ENCODE peak calls at places on chromosome 7, in five cellular contexts. One of them, this sample, is unnamed.

GRCh38 chr7:137923380-137923779 is 76.6 kb upstream of the DGKI start:
- DNase-seq in fibroblast of pulmonary artery: peak; percentile 44
- DNase-seq in Peyer's patch: no peak
- DNase-seq in body of pancreas: no peak
- DNase-seq in endodermal cell: no peak
- DNase-seq in this sample: no peak

GRCh38 chr7:36710186-36710813 is 14.0 kb downstream of the AOAH start:
- DNase-seq in fibroblast of pulmonary artery: no peak
- DNase-seq in Peyer's patch: no peak
- DNase-seq in body of pancreas: no peak
- DNase-seq in endodermal cell: no peak
- DNase-seq in this sample: no peak

GRCh38 chr7:12025246-12025645 is 185.8 kb upstream of the TMEM106B start:
- DNase-seq in fibroblast of pulmonary artery: no peak
- DNase-seq in Peyer's patch: no peak
- DNase-seq in body of pancreas: no peak
- DNase-seq in endodermal cell: no peak
- DNase-seq in this sample: no peak

GRCh38 chr7:47819054-47819920 is 129.0 kb downstream of the PKD1L1 start:
- DNase-seq in fibroblast of pulmonary artery: peak; percentile 87
- DNase-seq in Peyer's patch: peak; percentile 74
- DNase-seq in body of pancreas: peak; percentile 76
- DNase-seq in endodermal cell: peak; percentile 89
- DNase-seq in this sample: no peak

GRCh38 chr7:89028319-89028718 is 232.8 kb upstream of the TEX47 start:
- DNase-seq in fibroblast of pulmonary artery: no peak
- DNase-seq in Peyer's patch: no peak
- DNase-seq in body of pancreas: no peak
- DNase-seq in endodermal cell: no peak
- DNase-seq in this sample: no peak

GRCh38 chr7:76506081-76506440 is 4.3 kb upstream of the UPK3B start:
- DNase-seq in fibroblast of pulmonary artery: no peak
- DNase-seq in Peyer's patch: no peak
- DNase-seq in body of pancreas: no peak
- DNase-seq in endodermal cell: peak; percentile 22
- DNase-seq in this sample: no peak

GRCh38 chr7:130153251-130153908 is 51.8 kb downstream of the TMEM209 start:
- DNase-seq in fibroblast of pulmonary artery: no peak
- DNase-seq in Peyer's patch: peak; percentile 12
- DNase-seq in body of pancreas: no peak
- DNase-seq in endodermal cell: peak; percentile 53
- DNase-seq in this sample: no peak

GRCh38 chr7:51040777-51041176 is 258.1 kb upstream of the GRB10 start:
- DNase-seq in fibroblast of pulmonary artery: no peak
- DNase-seq in Peyer's patch: no peak
- DNase-seq in body of pancreas: no peak
- DNase-seq in endodermal cell: no peak
- DNase-seq in this sample: no peak

GRCh38 chr7:79284226-79284625 is 169.2 kb downstream of the MAGI2 start:
- DNase-seq in fibroblast of pulmonary artery: peak; percentile 24
- DNase-seq in Peyer's patch: no peak
- DNase-seq in body of pancreas: no peak
- DNase-seq in endodermal cell: no peak
- DNase-seq in this sample: no peak

GRCh38 chr7:99731638-99732374 is 3.2 kb downstream of the CYP3A7 start:
- DNase-seq in fibroblast of pulmonary artery: no peak
- DNase-seq in Peyer's patch: no peak
- DNase-seq in body of pancreas: no peak
- DNase-seq in endodermal cell: no peak
- DNase-seq in this sample: no peak

GRCh38 chr7:29871787-29872398 is 65.6 kb downstream of the WIPF3 start:
- DNase-seq in fibroblast of pulmonary artery: peak; percentile 93
- DNase-seq in Peyer's patch: no peak
- DNase-seq in body of pancreas: no peak
- DNase-seq in endodermal cell: no peak
- DNase-seq in this sample: no peak

GRCh38 chr7:123285076-123285700 is 85.4 kb upstream of the SLC13A1 start:
- DNase-seq in fibroblast of pulmonary artery: no peak
- DNase-seq in Peyer's patch: no peak
- DNase-seq in body of pancreas: no peak
- DNase-seq in endodermal cell: peak; percentile 87
- DNase-seq in this sample: no peak

GRCh38 chr7:106773228-106773627 is 91.9 kb upstream of the PIK3CG start:
- DNase-seq in fibroblast of pulmonary artery: no peak
- DNase-seq in Peyer's patch: no peak
- DNase-seq in body of pancreas: no peak
- DNase-seq in endodermal cell: no peak
- DNase-seq in this sample: no peak

GRCh38 chr7:1276626-1277175 is 44.0 kb downstream of the UNCX start:
- DNase-seq in fibroblast of pulmonary artery: no peak
- DNase-seq in Peyer's patch: no peak
- DNase-seq in body of pancreas: no peak
- DNase-seq in endodermal cell: no peak
- DNase-seq in this sample: no peak

GRCh38 chr7:151798851-151799428 is 78.0 kb downstream of the PRKAG2 start:
- DNase-seq in fibroblast of pulmonary artery: no peak
- DNase-seq in Peyer's patch: no peak
- DNase-seq in body of pancreas: no peak
- DNase-seq in endodermal cell: no peak
- DNase-seq in this sample: no peak

GRCh38 chr7:108442039-108442568 is 14.1 kb downstream of the NRCAM start:
- DNase-seq in fibroblast of pulmonary artery: no peak
- DNase-seq in Peyer's patch: no peak
- DNase-seq in body of pancreas: no peak
- DNase-seq in endodermal cell: no peak
- DNase-seq in this sample: no peak

GRCh38 chr7:158266426-158266816 is 321.2 kb downstream of the PTPRN2 start:
- DNase-seq in fibroblast of pulmonary artery: no peak
- DNase-seq in Peyer's patch: no peak
- DNase-seq in body of pancreas: no peak
- DNase-seq in endodermal cell: no peak
- DNase-seq in this sample: no peak

GRCh38 chr7:229184-229964 is 37.0 kb downstream of the FAM20C start:
- DNase-seq in fibroblast of pulmonary artery: peak; percentile 95
- DNase-seq in Peyer's patch: peak; percentile 20
- DNase-seq in body of pancreas: peak; percentile 52
- DNase-seq in endodermal cell: no peak
- DNase-seq in this sample: no peak

GRCh38 chr7:130695840-130696239 is 9.5 kb upstream of the TSGA13 start:
- DNase-seq in fibroblast of pulmonary artery: peak; percentile 61
- DNase-seq in Peyer's patch: no peak
- DNase-seq in body of pancreas: no peak
- DNase-seq in endodermal cell: no peak
- DNase-seq in this sample: no peak

GRCh38 chr7:101631224-101631714 is 2.2 kb upstream of the MYL10 start:
- DNase-seq in fibroblast of pulmonary artery: no peak
- DNase-seq in Peyer's patch: no peak
- DNase-seq in body of pancreas: no peak
- DNase-seq in endodermal cell: no peak
- DNase-seq in this sample: no peak

GRCh38 chr7:128275651-128276050 is 34.6 kb downstream of the LEP start:
- DNase-seq in fibroblast of pulmonary artery: no peak
- DNase-seq in Peyer's patch: no peak
- DNase-seq in body of pancreas: no peak
- DNase-seq in endodermal cell: no peak
- DNase-seq in this sample: no peak

DNA sequence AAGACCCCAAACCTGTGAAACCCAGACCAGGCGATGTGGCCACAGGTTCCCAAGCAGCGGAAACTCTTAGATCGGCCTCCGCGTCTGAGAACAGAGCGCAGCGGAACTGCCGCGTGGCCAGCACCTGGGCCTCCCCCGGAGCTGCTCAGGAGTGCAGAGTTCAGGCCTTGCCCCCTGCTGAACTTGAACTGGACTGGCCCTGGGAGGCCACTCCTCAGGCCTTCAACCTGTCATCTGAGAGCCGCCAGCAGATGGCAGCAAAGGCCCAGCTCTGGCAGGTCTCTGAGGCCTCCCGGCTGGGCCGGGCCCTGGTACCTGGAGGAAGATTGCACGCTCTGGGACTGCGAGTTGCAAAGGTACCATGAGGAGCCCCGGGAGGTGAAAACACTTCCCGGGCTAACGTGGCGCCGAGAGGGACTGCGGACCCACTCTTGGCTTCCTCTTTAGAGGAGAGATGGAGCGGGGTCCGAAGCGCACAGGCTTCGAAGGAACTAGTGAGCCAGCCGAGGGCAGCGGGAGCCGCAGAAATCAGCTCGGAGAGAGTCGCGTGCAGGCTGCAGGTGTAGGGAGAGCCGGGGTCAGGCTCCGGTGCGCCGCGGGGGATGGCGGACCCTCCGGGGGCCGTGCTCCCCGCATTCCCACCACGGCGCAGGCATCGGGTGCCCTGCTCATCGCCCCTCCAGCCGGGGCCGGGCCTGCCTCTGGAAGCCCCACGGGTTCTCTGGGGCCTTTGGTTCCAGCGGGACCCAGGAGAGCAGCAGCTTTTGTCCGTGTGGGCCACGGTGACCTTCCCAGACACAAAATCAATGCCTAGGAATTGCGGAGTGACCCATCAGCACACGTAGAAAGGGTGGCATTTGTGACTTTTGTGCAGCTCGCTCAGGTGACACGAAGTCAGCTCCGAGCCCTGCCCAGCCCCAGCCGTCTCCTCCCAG is 89.0 kb downstream of the PAXIP1 start:
- DNase-seq in fibroblast of pulmonary artery: peak; percentile 72
- DNase-seq in Peyer's patch: peak; percentile 87
- DNase-seq in body of pancreas: peak; percentile 90
- DNase-seq in endodermal cell: peak; percentile 99
- DNase-seq in this sample: peak; percentile 78
- TF ChIP-seq CTCF in fibroblast of pulmonary artery: peak; percentile 93
- TF ChIP-seq CTCF in Peyer's patch: peak; percentile 89
- TF ChIP-seq CTCF in body of pancreas: peak; percentile 92
- TF ChIP-seq CTCF in endodermal cell: peak; percentile 97
- TF ChIP-seq CTCF in this sample: peak; percentile 92

DNA sequence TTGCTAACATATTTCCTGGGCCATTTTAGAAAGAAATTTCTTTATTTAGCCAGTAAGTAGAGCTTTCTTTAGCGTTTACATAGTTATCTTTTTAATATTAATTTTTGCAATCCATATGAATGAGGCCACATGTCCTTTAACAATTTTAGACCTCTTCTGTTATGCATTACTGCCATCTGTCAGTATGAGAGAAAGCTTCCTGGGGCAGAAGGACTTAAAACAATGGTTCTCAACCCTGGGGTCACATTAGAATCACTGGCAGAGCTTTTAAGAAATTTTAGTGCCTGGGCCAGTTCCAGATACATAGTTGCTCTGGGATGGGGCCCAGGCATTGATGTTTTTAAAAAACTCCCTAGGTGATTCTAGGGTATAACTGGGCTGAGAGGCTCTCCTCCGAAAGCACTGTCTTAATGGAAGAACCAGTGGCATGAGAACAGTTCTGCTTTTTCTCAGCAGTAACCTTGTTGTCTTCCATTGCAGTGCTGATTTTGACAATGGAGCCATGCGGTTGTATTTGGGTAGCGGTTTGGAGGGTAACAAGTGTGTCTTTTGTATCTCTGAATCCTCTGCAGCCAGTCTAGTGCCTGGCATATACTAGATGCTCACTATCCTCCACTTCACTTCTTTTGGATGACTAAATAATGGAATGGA is 226.9 kb downstream of the AUTS2 start:
- DNase-seq in fibroblast of pulmonary artery: peak; percentile 46
- DNase-seq in Peyer's patch: no peak
- DNase-seq in body of pancreas: no peak
- DNase-seq in endodermal cell: no peak
- DNase-seq in this sample: no peak
- TF ChIP-seq CTCF in fibroblast of pulmonary artery: peak; percentile 23
- TF ChIP-seq CTCF in Peyer's patch: no peak
- TF ChIP-seq CTCF in body of pancreas: no peak
- TF ChIP-seq CTCF in endodermal cell: no peak
- TF ChIP-seq CTCF in this sample: no peak

GRCh38 chr7:86814980-86815379 is 171.3 kb downstream of the GRM3 start:
- DNase-seq in fibroblast of pulmonary artery: peak; percentile 3
- DNase-seq in Peyer's patch: no peak
- DNase-seq in body of pancreas: no peak
- DNase-seq in endodermal cell: peak; percentile 59
- DNase-seq in this sample: no peak
- TF ChIP-seq CTCF in fibroblast of pulmonary artery: peak; percentile 33
- TF ChIP-seq CTCF in Peyer's patch: no peak
- TF ChIP-seq CTCF in body of pancreas: peak; percentile 54
- TF ChIP-seq CTCF in endodermal cell: peak; percentile 84
- TF ChIP-seq CTCF in this sample: no peak

DNA sequence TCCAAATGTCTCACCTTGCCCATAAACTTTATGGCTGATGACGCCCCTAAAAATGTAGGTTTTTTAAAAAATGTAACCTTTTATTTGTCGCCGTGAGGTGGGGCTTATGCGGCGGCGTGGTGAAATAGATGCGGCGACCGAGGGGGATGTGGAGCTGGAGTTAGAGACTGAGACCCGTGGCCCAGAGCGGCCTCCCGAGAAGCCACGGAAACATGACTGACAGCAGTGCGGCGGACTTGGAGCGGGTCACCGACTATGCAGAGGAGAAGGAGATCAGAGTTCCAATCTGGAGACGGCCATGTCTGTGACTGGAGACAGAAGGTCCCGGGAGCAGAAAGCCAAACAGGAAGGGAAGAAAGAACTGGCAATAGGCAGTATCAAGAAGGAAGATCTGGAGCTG is 46.5 kb downstream of the C7orf33 start:
- DNase-seq in fibroblast of pulmonary artery: no peak
- DNase-seq in Peyer's patch: no peak
- DNase-seq in body of pancreas: no peak
- DNase-seq in endodermal cell: no peak
- DNase-seq in this sample: no peak
- TF ChIP-seq CTCF in fibroblast of pulmonary artery: no peak
- TF ChIP-seq CTCF in Peyer's patch: no peak
- TF ChIP-seq CTCF in body of pancreas: no peak
- TF ChIP-seq CTCF in endodermal cell: no peak
- TF ChIP-seq CTCF in this sample: no peak

GRCh38 chr7:17292858-17293257 is 5.6 kb upstream of the AHR start:
- DNase-seq in fibroblast of pulmonary artery: no peak
- DNase-seq in Peyer's patch: no peak
- DNase-seq in body of pancreas: no peak
- DNase-seq in endodermal cell: no peak
- DNase-seq in this sample: no peak
- TF ChIP-seq CTCF in fibroblast of pulmonary artery: no peak
- TF ChIP-seq CTCF in Peyer's patch: no peak
- TF ChIP-seq CTCF in body of pancreas: no peak
- TF ChIP-seq CTCF in endodermal cell: no peak
- TF ChIP-seq CTCF in this sample: no peak

DNA sequence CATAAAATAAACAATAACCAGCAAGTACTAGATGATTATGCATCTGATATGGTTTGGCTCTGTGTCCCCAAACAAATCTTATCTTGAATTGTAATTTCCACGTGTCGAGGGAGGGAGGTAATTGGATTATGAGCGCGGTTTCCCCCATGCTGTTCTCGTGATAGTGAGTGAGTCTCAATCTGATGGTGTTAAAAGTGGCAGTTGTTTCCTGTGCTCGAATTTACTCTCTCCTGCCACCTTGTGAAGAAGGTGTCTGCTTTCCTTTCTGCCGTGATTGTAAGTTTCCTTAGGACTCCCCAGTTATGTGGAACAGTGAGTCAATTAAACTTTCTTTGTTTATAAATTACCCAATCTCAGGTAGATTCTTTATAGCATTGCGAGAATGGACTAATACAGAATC is 15.1 kb downstream of the CNTNAP2 start:
- DNase-seq in fibroblast of pulmonary artery: no peak
- DNase-seq in Peyer's patch: no peak
- DNase-seq in body of pancreas: no peak
- DNase-seq in endodermal cell: peak; percentile 77
- DNase-seq in this sample: no peak
- TF ChIP-seq CTCF in fibroblast of pulmonary artery: no peak
- TF ChIP-seq CTCF in Peyer's patch: no peak
- TF ChIP-seq CTCF in body of pancreas: no peak
- TF ChIP-seq CTCF in endodermal cell: peak; percentile 53
- TF ChIP-seq CTCF in this sample: no peak